ENCODE peak calls at places on chromosome 10, in four cellular contexts. Q is Peyer's patch, Y is tibial artery, F is ovary. E is an unnamed sample.
A peak's percentile ranks its signal among the peaks of the same experiment; 100 is the strongest.

GRCh38 chr10:70672993-70673928 is 955 bp downstream of the ADAMTS14 start:
- DNase-seq in Q (no peak), F (no peak), Y (no peak), E (peak; percentile 96)

GRCh38 chr10:21014141-21014540 is 117.0 kb upstream of the NEBL start:
- DNase-seq in F (no peak), Q (no peak), Y (no peak), E (no peak)

GRCh38 chr10:5283305-5284158 is 81.2 kb upstream of the UCN3 start:
- DNase-seq in Y (peak; percentile 73), Q (peak; percentile 75), F (peak; percentile 29), E (peak; percentile 40)

GRCh38 chr10:93463723-93464511 is 18.2 kb downstream of the MYOF start:
- DNase-seq in Y (no peak), F (no peak), Q (no peak), E (no peak)

GRCh38 chr10:62384057-62384446 is 9.9 kb downstream of the ZNF365 start:
- DNase-seq in Q (no peak), Y (no peak), F (no peak), E (peak; percentile 14)

GRCh38 chr10:80661526-80661925 is 123.8 kb downstream of the SH2D4B start:
- DNase-seq in Q (no peak), Y (no peak), F (no peak), E (no peak)

GRCh38 chr10:113052076-113052830 is 102.2 kb downstream of the TCF7L2 start:
- DNase-seq in Y (no peak), Q (no peak), F (no peak), E (no peak)

GRCh38 chr10:118792501-118792900 is 37.7 kb upstream of the CACUL1 start:
- DNase-seq in Y (no peak), Q (no peak), F (no peak), E (peak; percentile 91)

GRCh38 chr10:45495438-45496152 is 121.6 kb downstream of the ALOX5 start:
- DNase-seq in Q (no peak), F (no peak), Y (no peak), E (no peak)

GRCh38 chr10:47019546-47019945 is 108.3 kb downstream of the PTPN20 start:
- DNase-seq in F (no peak), Q (no peak), Y (no peak), E (no peak)

GRCh38 chr10:112672706-112673105 is 225.7 kb downstream of the VTI1A start:
- DNase-seq in F (no peak), Y (no peak), Q (no peak), E (no peak)

GRCh38 chr10:3421537-3422257 is 249.1 kb upstream of the PITRM1 start:
- DNase-seq in Y (no peak), Q (no peak), F (no peak), E (no peak)

GRCh38 chr10:57338823-57339558 is 928.7 kb downstream of the IPMK start:
- DNase-seq in Q (no peak), Y (no peak), F (no peak), E (no peak)

GRCh38 chr10:108052981-108053380 is 888.5 kb upstream of the SORCS1 start:
- DNase-seq in Y (no peak), F (no peak), Q (no peak), E (no peak)

GRCh38 chr10:122490786-122491680 is 29.7 kb downstream of the HTRA1 start:
- DNase-seq in F (peak; percentile 60), Y (peak; percentile 82), Q (no peak), E (no peak)

GRCh38 chr10:20221353-20221752 is 405.1 kb downstream of the PLXDC2 start:
- DNase-seq in F (no peak), Y (no peak), Q (no peak), E (no peak)

GRCh38 chr10:30744124-30744523 is 114.6 kb upstream of the LYZL2 start:
- DNase-seq in Q (no peak), Y (no peak), F (no peak), E (no peak)

GRCh38 chr10:113549856-113550255 is 3.0 kb upstream of the HABP2 start:
- DNase-seq in Q (no peak), F (no peak), Y (no peak), E (no peak)

GRCh38 chr10:103448751-103449150 is 3.4 kb downstream of the CALHM2 start:
- DNase-seq in Q (no peak), Y (peak; percentile 87), F (no peak), E (peak; percentile 82)

GRCh38 chr10:117499248-117500105 is 43.1 kb upstream of the EMX2 start:
- DNase-seq in Y (peak; percentile 44), Q (no peak), F (no peak), E (no peak)
- H3K27me3 ChIP-seq in Y (no peaks in the 10 kb centered on the region), Q (no peaks in the 10 kb centered on the region), F (no peaks in the 10 kb centered on the region), E (peaks cover under 1% of the 10 kb centered on the region)

GRCh38 chr10:123970927-123971286 is 79.3 kb upstream of the CPXM2 start:
- DNase-seq in F (no peak), Y (no peak), Q (no peak), E (no peak)

GRCh38 chr10:123965973-123966895 is 74.6 kb upstream of the CPXM2 start:
- DNase-seq in Y (no peak), F (no peak), Q (no peak), E (no peak)

GRCh38 chr10:123966896-123967231 is 75.3 kb upstream of the CPXM2 start:
- DNase-seq in Q (no peak), Y (no peak), F (no peak), E (no peak)

GRCh38 chr10:123970207-123970926 is 78.8 kb upstream of the CPXM2 start:
- DNase-seq in Y (no peak), Q (no peak), F (no peak), E (no peak)

DNA sequence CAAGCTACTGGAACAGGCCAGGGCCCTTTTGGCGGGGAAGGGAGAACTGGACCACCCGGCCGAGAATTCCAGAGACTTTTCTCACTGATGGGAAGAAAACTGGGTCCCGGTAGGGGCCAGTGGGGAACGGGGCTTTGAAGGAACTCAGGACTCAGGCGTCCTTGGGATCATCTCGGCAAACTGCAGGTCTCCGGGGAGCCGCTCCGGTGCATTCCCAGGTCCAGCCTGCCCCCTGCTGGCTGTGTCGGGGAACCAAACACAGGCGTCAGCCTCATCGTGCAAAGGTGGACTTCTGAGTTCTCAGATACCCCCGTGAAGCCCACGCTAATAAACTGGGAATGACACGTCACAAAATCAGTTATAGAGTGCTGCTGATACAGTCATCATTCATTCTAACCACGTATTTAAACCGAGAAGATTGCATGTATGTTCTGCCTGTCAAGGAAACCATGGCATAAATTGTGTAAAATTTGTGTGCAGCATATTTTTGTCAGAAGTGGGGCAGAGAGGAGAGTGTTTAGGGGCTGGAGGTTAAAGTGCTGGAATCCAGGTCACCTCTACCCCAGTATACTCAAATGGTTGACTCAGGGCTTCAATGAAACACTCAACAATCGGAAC is 76.1 kb upstream of the CPXM2 start:
- DNase-seq in Q (peak; percentile 82), F (peak; percentile 80), Y (peak; percentile 85), E (peak; percentile 48)
- H3K27me3 ChIP-seq in Q (no peaks in the 10 kb centered on the region), F (no peaks in the 10 kb centered on the region), Y (peaks cover 45% of the 10 kb centered on the region), E (no peaks in the 10 kb centered on the region)

DNA sequence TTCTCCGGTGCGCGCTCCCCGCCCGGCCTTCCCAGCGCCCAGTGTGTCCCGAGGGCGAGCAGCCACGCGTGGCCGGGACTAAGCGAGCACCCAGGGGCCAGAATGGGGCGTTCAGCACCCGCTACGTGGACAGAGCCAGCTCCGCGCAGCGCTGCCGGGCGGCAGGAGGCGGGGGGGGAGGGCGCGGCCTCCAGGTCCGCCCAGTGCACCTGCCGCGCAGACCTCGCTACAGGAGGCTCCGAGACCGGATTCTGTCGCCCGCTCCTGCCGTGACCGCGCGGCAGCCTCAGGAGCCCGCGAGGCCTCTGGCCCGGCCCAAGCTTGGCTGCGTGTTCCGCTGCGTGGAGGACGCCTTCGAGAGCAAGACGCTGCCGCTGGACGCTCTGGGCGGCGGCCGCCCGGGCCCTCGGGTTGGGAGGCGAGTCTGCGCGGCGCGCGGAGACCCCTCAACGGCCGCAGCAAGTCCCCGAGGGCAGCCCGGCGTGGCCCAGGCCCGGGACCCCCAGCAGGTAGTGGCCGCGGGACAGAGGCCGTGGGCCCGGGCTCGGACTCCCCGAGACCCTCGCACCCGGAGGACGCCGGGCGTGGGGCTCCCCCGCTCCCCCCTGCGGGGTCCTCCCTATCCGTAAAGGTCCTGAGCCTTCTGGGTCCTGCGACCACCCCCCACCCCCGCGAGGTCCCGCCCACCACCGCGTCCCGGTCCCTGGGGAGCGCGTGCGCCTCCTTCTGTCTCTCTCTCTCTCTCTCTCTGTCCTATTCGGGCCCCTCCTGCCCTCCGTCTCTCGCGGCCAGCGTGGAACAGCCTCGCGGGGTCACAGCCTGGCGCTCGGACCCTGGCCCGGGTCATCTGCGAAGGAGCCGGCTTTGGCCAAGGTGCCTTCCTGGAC is 904 bp upstream of the DPYSL4 start:
- DNase-seq in Y (no peak), F (no peak), Q (peak; percentile 60), E (no peak)
- H3K27me3 ChIP-seq in Y (peaks cover 77% of the 10 kb centered on the region), F (peaks cover 5% of the 10 kb centered on the region), Q (no peaks in the 10 kb centered on the region), E (peaks cover 7% of the 10 kb centered on the region)

DNA sequence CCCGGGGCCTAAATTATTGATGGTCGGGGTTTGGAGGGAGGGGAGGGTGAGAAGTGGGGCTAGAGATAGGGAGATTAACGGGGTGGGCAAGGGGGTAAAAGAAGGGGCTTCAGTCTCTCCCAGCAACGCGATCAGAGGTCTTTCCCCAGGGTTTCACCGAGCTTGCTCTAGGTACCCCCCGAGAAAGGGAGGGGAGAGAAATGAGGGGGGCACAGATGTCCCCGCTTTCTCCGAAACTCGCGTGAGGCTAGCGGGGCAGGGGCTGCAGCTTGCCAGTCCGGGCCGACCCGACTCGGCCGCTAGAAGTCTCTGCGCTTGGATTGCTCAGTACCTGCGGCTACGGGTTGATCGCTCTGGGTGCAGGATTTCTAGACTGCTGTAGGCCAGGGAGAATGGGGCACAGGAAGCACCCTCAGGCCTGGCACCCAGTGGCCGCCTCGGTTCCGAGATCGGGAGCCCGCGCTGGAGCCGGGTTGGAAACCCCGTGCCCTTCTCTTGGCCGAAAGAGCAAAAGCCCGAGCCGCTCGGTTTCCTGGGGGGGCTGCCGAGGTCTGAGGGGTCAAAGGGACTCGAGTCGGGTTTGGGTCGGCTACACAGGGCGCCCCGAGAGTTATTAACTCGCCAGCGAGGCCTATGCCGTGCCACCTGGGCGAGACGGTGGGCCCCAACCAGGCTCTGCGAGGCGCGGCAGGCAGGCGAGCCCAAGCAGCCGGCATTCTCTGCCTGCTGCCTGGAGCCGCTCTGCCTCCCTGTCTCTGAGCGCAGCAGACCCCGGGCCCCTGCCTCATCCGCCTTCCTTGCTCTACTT is 3.1 kb downstream of the PAX2 start:
- DNase-seq in Y (no peak), Q (peak; percentile 48), F (no peak), E (no peak)
- H3K27me3 ChIP-seq in Y (peaks cover 98% of the 10 kb centered on the region), Q (no peaks in the 10 kb centered on the region), F (peaks cover 2% of the 10 kb centered on the region), E (peaks cover 92% of the 10 kb centered on the region)

GRCh38 chr10:97612386-97612785 is 20.9 kb downstream of the MORN4 start:
- DNase-seq in Y (no peak), F (no peak), Q (no peak), E (no peak)
- H3K27me3 ChIP-seq in Y (no peaks in the 10 kb centered on the region), F (no peaks in the 10 kb centered on the region), Q (no peaks in the 10 kb centered on the region), E (no peaks in the 10 kb centered on the region)

E was measured in MG63.